ENCODE peak calls at places on chromosomes 12 and 14, in six cellular contexts. One of them, this sample, is unnamed.

GRCh38 chr14:42475289-42475688 is 868.6 kb downstream of the LRFN5 start:
- DNase-seq in neuronal stem cell: no peak
- DNase-seq in IMR-90: no peak
- DNase-seq in H1: no peak
- DNase-seq in mesenchymal stem cell: no peak
- DNase-seq in trophoblast cell: no peak
- DNase-seq in this sample: peak; percentile 55

GRCh38 chr14:74852922-74853530 is 22.9 kb downstream of the PROX2 start:
- DNase-seq in neuronal stem cell: no peak
- DNase-seq in IMR-90: peak; percentile 84
- DNase-seq in H1: no peak
- DNase-seq in mesenchymal stem cell: peak; percentile 37
- DNase-seq in trophoblast cell: no peak
- DNase-seq in this sample: no peak

GRCh38 chr12:45246202-45246601 is 30.3 kb downstream of the ANO6 start:
- DNase-seq in neuronal stem cell: no peak
- DNase-seq in IMR-90: peak; percentile 71
- DNase-seq in H1: no peak
- DNase-seq in mesenchymal stem cell: peak; percentile 51
- DNase-seq in trophoblast cell: no peak
- DNase-seq in this sample: no peak

GRCh38 chr12:97309921-97310320 is 152.7 kb upstream of the RMST start:
- DNase-seq in neuronal stem cell: no peak
- DNase-seq in IMR-90: no peak
- DNase-seq in H1: no peak
- DNase-seq in mesenchymal stem cell: no peak
- DNase-seq in trophoblast cell: no peak
- DNase-seq in this sample: no peak

GRCh38 chr12:47832263-47832933 is 12.7 kb upstream of the HDAC7 start:
- DNase-seq in neuronal stem cell: no peak
- DNase-seq in IMR-90: no peak
- DNase-seq in H1: no peak
- DNase-seq in mesenchymal stem cell: no peak
- DNase-seq in trophoblast cell: no peak
- DNase-seq in this sample: no peak

GRCh38 chr14:31261859-31262739 is 54.5 kb upstream of the HECTD1 start:
- DNase-seq in neuronal stem cell: peak; percentile 24
- DNase-seq in IMR-90: peak; percentile 63
- DNase-seq in H1: no peak
- DNase-seq in mesenchymal stem cell: peak; percentile 34
- DNase-seq in trophoblast cell: no peak
- DNase-seq in this sample: no peak

GRCh38 chr12:105502426-105502930 is 172.0 kb downstream of the C12orf75 start:
- DNase-seq in neuronal stem cell: no peak
- DNase-seq in IMR-90: no peak
- DNase-seq in H1: no peak
- DNase-seq in mesenchymal stem cell: no peak
- DNase-seq in trophoblast cell: no peak
- DNase-seq in this sample: peak; percentile 61

GRCh38 chr12:87384226-87384625 is 645.0 kb downstream of the C12orf50 start:
- DNase-seq in neuronal stem cell: no peak
- DNase-seq in IMR-90: no peak
- DNase-seq in H1: no peak
- DNase-seq in mesenchymal stem cell: no peak
- DNase-seq in trophoblast cell: no peak
- DNase-seq in this sample: no peak

GRCh38 chr12:46998811-46999368 is 80.5 kb upstream of the PCED1B start:
- DNase-seq in neuronal stem cell: no peak
- DNase-seq in IMR-90: peak; percentile 82
- DNase-seq in H1: no peak
- DNase-seq in mesenchymal stem cell: peak; percentile 38
- DNase-seq in trophoblast cell: no peak
- DNase-seq in this sample: no peak

GRCh38 chr12:109811624-109811995 is 21.6 kb downstream of the TRPV4 start:
- DNase-seq in neuronal stem cell: no peak
- DNase-seq in IMR-90: no peak
- DNase-seq in H1: no peak
- DNase-seq in mesenchymal stem cell: no peak
- DNase-seq in trophoblast cell: no peak
- DNase-seq in this sample: no peak

GRCh38 chr14:31419179-31420012 is 954 bp downstream of the HEATR5A start:
- DNase-seq in neuronal stem cell: no peak
- DNase-seq in IMR-90: peak; percentile 37
- DNase-seq in H1: no peak
- DNase-seq in mesenchymal stem cell: peak; percentile 68
- DNase-seq in trophoblast cell: no peak
- DNase-seq in this sample: no peak

GRCh38 chr12:31612819-31613218 is 21.9 kb upstream of the DENND5B start:
- DNase-seq in neuronal stem cell: no peak
- DNase-seq in IMR-90: no peak
- DNase-seq in H1: no peak
- DNase-seq in mesenchymal stem cell: no peak
- DNase-seq in trophoblast cell: no peak
- DNase-seq in this sample: peak; percentile 0

GRCh38 chr12:44000309-44000952 is 164.6 kb downstream of the TMEM117 start:
- DNase-seq in neuronal stem cell: peak; percentile 30
- DNase-seq in IMR-90: peak; percentile 31
- DNase-seq in H1: peak; percentile 58
- DNase-seq in mesenchymal stem cell: peak; percentile 44
- DNase-seq in trophoblast cell: peak; percentile 24
- DNase-seq in this sample: peak; percentile 86

GRCh38 chr12:26704684-26705475 is 128.1 kb downstream of the ITPR2 start:
- DNase-seq in neuronal stem cell: no peak
- DNase-seq in IMR-90: peak; percentile 47
- DNase-seq in H1: no peak
- DNase-seq in mesenchymal stem cell: peak; percentile 47
- DNase-seq in trophoblast cell: no peak
- DNase-seq in this sample: no peak

GRCh38 chr14:104551851-104552737 is 27.5 kb upstream of the C14orf180 start:
- DNase-seq in neuronal stem cell: no peak
- DNase-seq in IMR-90: no peak
- DNase-seq in H1: no peak
- DNase-seq in mesenchymal stem cell: no peak
- DNase-seq in trophoblast cell: no peak
- DNase-seq in this sample: no peak

GRCh38 chr14:61864329-61864898 is 102.2 kb downstream of the SNAPC1 start:
- DNase-seq in neuronal stem cell: no peak
- DNase-seq in IMR-90: no peak
- DNase-seq in H1: no peak
- DNase-seq in mesenchymal stem cell: no peak
- DNase-seq in trophoblast cell: no peak
- DNase-seq in this sample: peak; percentile 32

GRCh38 chr12:96193725-96194571 is at the start of gene ELK3:
- DNase-seq in neuronal stem cell: no peak
- DNase-seq in IMR-90: peak; percentile 72
- DNase-seq in H1: peak; percentile 61
- DNase-seq in mesenchymal stem cell: peak; percentile 82
- DNase-seq in trophoblast cell: peak; percentile 58
- DNase-seq in this sample: peak; percentile 59

GRCh38 chr12:43044241-43044640 is 454.7 kb upstream of the PRICKLE1 start:
- DNase-seq in neuronal stem cell: no peak
- DNase-seq in IMR-90: no peak
- DNase-seq in H1: no peak
- DNase-seq in mesenchymal stem cell: no peak
- DNase-seq in trophoblast cell: no peak
- DNase-seq in this sample: no peak

GRCh38 chr14:77641534-77642341 is 25.3 kb upstream of the SPTLC2 start:
- DNase-seq in neuronal stem cell: no peak
- DNase-seq in IMR-90: peak; percentile 47
- DNase-seq in H1: no peak
- DNase-seq in mesenchymal stem cell: no peak
- DNase-seq in trophoblast cell: peak; percentile 80
- DNase-seq in this sample: no peak

GRCh38 chr12:99611590-99611989 is 36.0 kb upstream of the GARIN6 start:
- DNase-seq in neuronal stem cell: no peak
- DNase-seq in IMR-90: no peak
- DNase-seq in H1: no peak
- DNase-seq in mesenchymal stem cell: no peak
- DNase-seq in trophoblast cell: no peak
- DNase-seq in this sample: no peak

GRCh38 chr12:129696405-129696804 is 207.4 kb downstream of the TMEM132D start:
- DNase-seq in neuronal stem cell: no peak
- DNase-seq in IMR-90: no peak
- DNase-seq in H1: no peak
- DNase-seq in mesenchymal stem cell: no peak
- DNase-seq in trophoblast cell: no peak
- DNase-seq in this sample: no peak

DNA sequence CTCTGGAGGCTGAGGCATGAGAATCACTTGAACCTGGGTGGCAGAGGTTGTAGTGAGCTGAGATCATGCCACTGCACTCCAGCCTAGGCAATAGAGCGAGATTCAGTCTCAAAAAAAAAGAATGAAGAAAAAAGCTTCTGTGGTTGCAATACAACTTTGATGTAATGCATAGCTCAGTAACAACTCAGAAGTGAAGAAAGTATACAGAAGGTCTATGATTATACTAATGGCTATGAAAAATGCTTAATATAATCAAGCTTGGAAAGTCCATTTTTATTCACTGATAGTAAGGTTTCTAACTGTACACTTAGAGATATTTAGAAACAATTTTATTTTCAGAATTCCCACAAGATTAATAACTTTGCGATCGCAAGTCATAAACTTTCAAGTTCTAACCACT is 88.2 kb upstream of the FRMD6 start:
- DNase-seq in neuronal stem cell: no peak
- DNase-seq in IMR-90: peak; percentile 74
- DNase-seq in H1: no peak
- DNase-seq in mesenchymal stem cell: no peak
- DNase-seq in trophoblast cell: no peak
- DNase-seq in this sample: no peak
- H3K27ac ChIP-seq in neuronal stem cell: no peak overlapping the region
- H3K27ac ChIP-seq in IMR-90: peak overlapping the region; percentile 52
- H3K27ac ChIP-seq in H1: no peak overlapping the region
- H3K27ac ChIP-seq in mesenchymal stem cell: no peak overlapping the region
- H3K27ac ChIP-seq in trophoblast cell: no peak overlapping the region
- H3K27ac ChIP-seq in this sample: no peak overlapping the region

GRCh38 chr14:58677996-58678395 is 40.2 kb downstream of the DACT1 start:
- DNase-seq in neuronal stem cell: no peak
- DNase-seq in IMR-90: no peak
- DNase-seq in H1: no peak
- DNase-seq in mesenchymal stem cell: no peak
- DNase-seq in trophoblast cell: no peak
- DNase-seq in this sample: no peak
- H4K91ac ChIP-seq in neuronal stem cell: no peak overlapping the region
- H4K91ac ChIP-seq in IMR-90: no peak overlapping the region
- H4K91ac ChIP-seq in H1: no peak overlapping the region
- H4K91ac ChIP-seq in mesenchymal stem cell: no peak overlapping the region
- H4K91ac ChIP-seq in trophoblast cell: no peak overlapping the region
- H4K91ac ChIP-seq in this sample: no peak overlapping the region

GRCh38 chr14:67999693-68000384 is 180.3 kb downstream of the RAD51B start:
- DNase-seq in neuronal stem cell: no peak
- DNase-seq in IMR-90: peak; percentile 86
- DNase-seq in H1: no peak
- DNase-seq in mesenchymal stem cell: peak; percentile 89
- DNase-seq in trophoblast cell: no peak
- DNase-seq in this sample: no peak
- H3K27ac ChIP-seq in neuronal stem cell: no peak overlapping the region
- H3K27ac ChIP-seq in IMR-90: peak overlapping the region; percentile 70
- H3K27ac ChIP-seq in H1: no peak overlapping the region
- H3K27ac ChIP-seq in mesenchymal stem cell: peak overlapping the region; percentile 97
- H3K27ac ChIP-seq in trophoblast cell: no peak overlapping the region
- H3K27ac ChIP-seq in this sample: no peak overlapping the region

GRCh38 chr12:52703424-52703823 is at the start of gene KRT77:
- DNase-seq in neuronal stem cell: no peak
- DNase-seq in IMR-90: no peak
- DNase-seq in H1: no peak
- DNase-seq in mesenchymal stem cell: no peak
- DNase-seq in trophoblast cell: no peak
- DNase-seq in this sample: no peak

GRCh38 chr12:52703878-52704277 is 554 bp upstream of the KRT77 start:
- DNase-seq in neuronal stem cell: no peak
- DNase-seq in IMR-90: no peak
- DNase-seq in H1: no peak
- DNase-seq in mesenchymal stem cell: no peak
- DNase-seq in trophoblast cell: no peak
- DNase-seq in this sample: no peak

GRCh38 chr12:52710744-52711143 is 7.4 kb upstream of the KRT77 start:
- DNase-seq in neuronal stem cell: no peak
- DNase-seq in IMR-90: no peak
- DNase-seq in H1: no peak
- DNase-seq in mesenchymal stem cell: no peak
- DNase-seq in trophoblast cell: no peak
- DNase-seq in this sample: no peak

GRCh38 chr12:52702338-52702737 is 986 bp downstream of the KRT77 start:
- DNase-seq in neuronal stem cell: no peak
- DNase-seq in IMR-90: no peak
- DNase-seq in H1: no peak
- DNase-seq in mesenchymal stem cell: no peak
- DNase-seq in trophoblast cell: no peak
- DNase-seq in this sample: no peak

DNA sequence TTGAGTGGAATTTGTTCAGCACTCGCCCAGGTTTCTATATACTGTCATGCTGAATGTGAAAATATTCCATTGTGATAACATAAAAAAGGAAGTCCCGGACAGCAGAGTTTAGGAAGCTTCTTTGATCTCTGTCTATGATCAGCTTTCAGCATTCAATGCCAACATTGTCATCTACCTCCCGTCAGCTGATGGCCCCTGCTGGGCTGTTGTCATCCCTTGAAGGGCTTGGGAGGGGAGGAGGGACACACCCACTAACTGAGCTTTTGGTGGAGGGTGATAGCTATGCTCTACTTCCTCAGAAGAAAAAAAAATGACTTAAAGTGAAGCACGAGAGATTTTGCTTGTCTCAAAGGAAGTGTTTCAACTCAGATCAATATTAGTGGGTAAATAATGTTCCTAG is 4.7 kb upstream of the KRT77 start:
- DNase-seq in neuronal stem cell: no peak
- DNase-seq in IMR-90: no peak
- DNase-seq in H1: no peak
- DNase-seq in mesenchymal stem cell: no peak
- DNase-seq in trophoblast cell: no peak
- DNase-seq in this sample: no peak
- H4K91ac ChIP-seq in neuronal stem cell: no peak overlapping the region
- H4K91ac ChIP-seq in IMR-90: no peak overlapping the region
- H4K91ac ChIP-seq in H1: no peak overlapping the region
- H4K91ac ChIP-seq in mesenchymal stem cell: no peak overlapping the region
- H4K91ac ChIP-seq in trophoblast cell: no peak overlapping the region
- H4K91ac ChIP-seq in this sample: no peak overlapping the region

GRCh38 chr14:65528069-65528468 is 115.5 kb downstream of the FUT8 start:
- DNase-seq in neuronal stem cell: no peak
- DNase-seq in IMR-90: no peak
- DNase-seq in H1: no peak
- DNase-seq in mesenchymal stem cell: no peak
- DNase-seq in trophoblast cell: no peak
- DNase-seq in this sample: no peak
- H3K27ac ChIP-seq in neuronal stem cell: no peak overlapping the region
- H3K27ac ChIP-seq in IMR-90: no peak overlapping the region
- H3K27ac ChIP-seq in H1: no peak overlapping the region
- H3K27ac ChIP-seq in mesenchymal stem cell: no peak overlapping the region
- H3K27ac ChIP-seq in trophoblast cell: no peak overlapping the region
- H3K27ac ChIP-seq in this sample: no peak overlapping the region

GRCh38 chr14:103123128-103123633 is at the start of gene TNFAIP2:
- DNase-seq in neuronal stem cell: no peak
- DNase-seq in IMR-90: no peak
- DNase-seq in H1: peak; percentile 83
- DNase-seq in mesenchymal stem cell: peak; percentile 63
- DNase-seq in trophoblast cell: peak; percentile 61
- DNase-seq in this sample: peak; percentile 82
- H4K91ac ChIP-seq in neuronal stem cell: peak within 1 kb of the TSS; percentile 95
- H4K91ac ChIP-seq in IMR-90: peak within 1 kb of the TSS; percentile 34
- H4K91ac ChIP-seq in H1: peak within 1 kb of the TSS; percentile 25
- H4K91ac ChIP-seq in mesenchymal stem cell: peak within 1 kb of the TSS; percentile 97
- H4K91ac ChIP-seq in trophoblast cell: peak within 1 kb of the TSS; percentile 27
- H4K91ac ChIP-seq in this sample: no peak within 1 kb of the TSS